ENCODE peak calls at places on chromosomes 3 and 15, in eight cellular contexts. Q, T, G, Y, V, L, D and B are unnamed samples.

GRCh38 chr15:69735126-69735525 is 282.5 kb downstream of the RPLP1 start:
- DNase-seq in Q (no peak), T (no peak), G (no peak), Y (no peak), V (peak), L (no peak), D (no peak), B (no peak)

GRCh38 chr3:158912188-158912587 is 110.3 kb downstream of the MFSD1 start:
- DNase-seq in Q (no peak), T (no peak), G (no peak), Y (no peak), V (no peak), L (peak), D (no peak), B (no peak)

GRCh38 chr3:129291487-129291886 is 12.8 kb downstream of the HMCES start:
- DNase-seq in Q (peak), T (no peak), G (no peak), Y (no peak), V (no peak), L (no peak), D (no peak), B (no peak)

GRCh38 chr3:119308355-119308754 is 14.2 kb downstream of the ARHGAP31 start:
- DNase-seq in Q (no peak), T (no peak), G (no peak), Y (no peak), V (no peak), L (no peak), D (no peak), B (no peak)

GRCh38 chr15:37098468-37099320 is 1.7 kb downstream of the MEIS2 start:
- DNase-seq in Q (peak), T (no peak), G (peak), Y (peak), V (peak), L (peak), D (peak), B (peak)

GRCh38 chr3:55332191-55332590 is 154.9 kb downstream of the WNT5A start:
- DNase-seq in Q (no peak), T (no peak), G (no peak), Y (no peak), V (no peak), L (no peak), D (no peak), B (no peak)

GRCh38 chr3:72559377-72559776 is 288.9 kb downstream of the SHQ1 start:
- DNase-seq in Q (no peak), T (no peak), G (no peak), Y (no peak), V (no peak), L (no peak), D (no peak), B (no peak)

GRCh38 chr3:51794202-51794601 is 15.2 kb upstream of the IQCF6 start:
- DNase-seq in Q (no peak), T (no peak), G (no peak), Y (no peak), V (no peak), L (no peak), D (no peak), B (no peak)

GRCh38 chr15:78993931-78994530 is 49.2 kb upstream of the CTSH start:
- DNase-seq in Q (no peak), T (no peak), G (no peak), Y (no peak), V (no peak), L (no peak), D (no peak), B (peak)

GRCh38 chr3:53149006-53149690 is 11.9 kb upstream of the PRKCD start:
- DNase-seq in Q (no peak), T (no peak), G (no peak), Y (no peak), V (no peak), L (no peak), D (no peak), B (no peak)

GRCh38 chr3:129974451-129975331 is at the start of gene TRH:
- DNase-seq in Q (no peak), T (no peak), G (no peak), Y (no peak), V (no peak), L (no peak), D (no peak), B (no peak)

GRCh38 chr3:54931182-54931581 is 3.3 kb upstream of the LRTM1 start:
- DNase-seq in Q (no peak), T (no peak), G (peak), Y (no peak), V (no peak), L (no peak), D (no peak), B (no peak)

GRCh38 chr3:144257381-144257780 is 285.8 kb downstream of the DIPK2A start:
- DNase-seq in Q (no peak), T (no peak), G (no peak), Y (no peak), V (no peak), L (no peak), D (no peak), B (no peak)

GRCh38 chr3:10758304-10759037 is 57.6 kb upstream of the SLC6A11 start:
- DNase-seq in Q (peak), T (peak), G (peak), Y (peak), V (peak), L (peak), D (peak), B (peak)

GRCh38 chr3:156455839-156456238 is 99.1 kb downstream of the SSR3 start:
- DNase-seq in Q (peak), T (no peak), G (no peak), Y (no peak), V (no peak), L (no peak), D (no peak), B (no peak)

GRCh38 chr15:49923671-49924070 is 195.4 kb downstream of the ATP8B4 start:
- DNase-seq in Q (no peak), T (no peak), G (no peak), Y (no peak), V (no peak), L (no peak), D (no peak), B (no peak)

GRCh38 chr3:57794501-57794900 is 38.4 kb downstream of the SLMAP start:
- DNase-seq in Q (no peak), T (no peak), G (no peak), Y (no peak), V (no peak), L (no peak), D (no peak), B (no peak)

DNA sequence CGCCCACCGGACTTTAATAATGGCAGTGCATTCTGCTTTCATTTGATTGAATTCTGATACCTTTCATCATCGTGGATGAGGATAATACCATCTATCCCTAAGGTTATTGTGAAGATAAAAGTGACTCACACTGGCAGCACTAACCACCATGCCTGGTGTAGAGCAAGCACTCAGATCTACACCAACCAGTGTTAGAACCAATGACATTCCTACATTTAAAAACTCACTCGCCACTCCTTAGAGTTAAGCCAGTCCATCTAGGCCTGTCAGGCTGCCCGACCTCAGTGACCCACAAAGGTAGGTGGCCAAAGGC is 42.8 kb upstream of the TOPAZ1 start:
- DNase-seq in Q (no peak), T (no peak), G (no peak), Y (no peak), V (no peak), L (no peak), D (no peak), B (no peak)
- H3K4me3 ChIP-seq in Q (no peak), T (no peak), G (no peak), Y (no peak), V (no peak), L (no peak), D (no peak), B (no peak)

GRCh38 chr3:68007621-68008226 is 353.3 kb upstream of the SUCLG2 start:
- DNase-seq in Q (no peak), T (no peak), G (no peak), Y (no peak), V (no peak), L (no peak), D (peak), B (peak)
- H3K4me3 ChIP-seq in Q (no peak), T (no peak), G (peak), Y (no peak), V (no peak), L (no peak), D (no peak), B (peak)

GRCh38 chr3:177490626-177491025 is 293.3 kb upstream of the TBL1XR1 start:
- DNase-seq in Q (no peak), T (no peak), G (no peak), Y (no peak), V (no peak), L (no peak), D (no peak), B (no peak)

GRCh38 chr3:177491301-177492031 is 294.2 kb upstream of the TBL1XR1 start:
- DNase-seq in Q (peak), T (no peak), G (no peak), Y (no peak), V (peak), L (peak), D (no peak), B (no peak)

GRCh38 chr3:177493091-177493490 is 295.8 kb upstream of the TBL1XR1 start:
- DNase-seq in Q (no peak), T (no peak), G (no peak), Y (no peak), V (no peak), L (no peak), D (no peak), B (no peak)

GRCh38 chr3:177498037-177498857 is 301.0 kb upstream of the TBL1XR1 start:
- DNase-seq in Q (peak), T (no peak), G (no peak), Y (no peak), V (peak), L (peak), D (no peak), B (peak)

GRCh38 chr3:177494216-177494615 is 296.9 kb upstream of the TBL1XR1 start:
- DNase-seq in Q (no peak), T (no peak), G (no peak), Y (no peak), V (no peak), L (no peak), D (no peak), B (no peak)
- H3K4me3 ChIP-seq in Q (no peak), T (no peak), G (no peak), Y (no peak), V (no peak), L (no peak), D (no peak), B (no peak)

GRCh38 chr3:49902511-49903345 is 945 bp downstream of the MST1R start:
- DNase-seq in Q (no peak), T (no peak), G (no peak), Y (no peak), V (no peak), L (no peak), D (no peak), B (no peak)

GRCh38 chr3:49900491-49901153 is 3.1 kb downstream of the MST1R start:
- DNase-seq in Q (peak), T (peak), G (no peak), Y (peak), V (peak), L (no peak), D (peak), B (peak)

GRCh38 chr3:49901351-49902339 is 2.0 kb downstream of the MST1R start:
- DNase-seq in Q (peak), T (no peak), G (no peak), Y (no peak), V (no peak), L (no peak), D (no peak), B (no peak)

GRCh38 chr3:49906004-49906860 is 2.6 kb upstream of the MST1R start:
- DNase-seq in Q (peak), T (peak), G (peak), Y (peak), V (peak), L (peak), D (peak), B (peak)

GRCh38 chr3:49903451-49904424 is at the start of gene MST1R:
- DNase-seq in Q (peak), T (peak), G (no peak), Y (peak), V (no peak), L (peak), D (peak), B (peak)
- H3K4me3 ChIP-seq in Q (peak), T (peak), G (peak), Y (peak), V (peak), L (peak), D (peak), B (no peak)

DNA sequence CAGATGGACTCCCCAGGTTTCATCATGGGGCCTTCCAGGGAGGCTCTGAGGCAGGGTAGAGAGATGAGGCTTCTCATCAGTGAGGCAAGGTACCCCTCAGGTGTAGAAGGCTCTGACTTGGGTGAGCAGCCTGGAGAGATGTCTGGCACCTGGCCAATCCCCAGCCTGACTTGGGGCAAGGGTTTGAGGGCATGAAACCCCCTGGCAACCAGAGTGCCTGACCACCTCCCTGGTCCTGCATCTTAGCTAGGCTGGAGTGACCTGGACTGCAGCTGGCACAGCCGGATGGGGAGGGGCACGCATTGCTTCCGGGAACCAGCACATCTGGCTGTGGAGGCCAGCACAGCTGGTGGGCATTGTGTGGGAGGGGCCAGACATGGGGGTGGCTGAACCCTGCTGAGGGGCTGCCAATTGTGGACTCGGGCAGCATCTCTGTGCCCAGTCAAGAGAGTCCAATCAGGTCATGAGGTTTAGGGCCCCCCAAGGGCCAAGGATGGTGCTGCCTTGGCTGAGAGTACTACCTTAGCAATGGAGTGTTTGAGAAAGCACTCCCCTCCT is 1.9 kb downstream of the ZBTB47 start:
- DNase-seq in Q (no peak), T (no peak), G (no peak), Y (peak), V (no peak), L (peak), D (peak), B (no peak)
- H3K4me3 ChIP-seq in Q (peak), T (peak), G (peak), Y (peak), V (peak), L (peak), D (peak), B (peak)

GRCh38 chr3:169041677-169042171 is 621.8 kb downstream of the MECOM start:
- DNase-seq in Q (peak), T (peak), G (no peak), Y (no peak), V (peak), L (peak), D (no peak), B (no peak)
- H3K4me3 ChIP-seq in Q (peak), T (no peak), G (no peak), Y (no peak), V (no peak), L (no peak), D (no peak), B (no peak)

GRCh38 chr3:197953881-197954280 is 3.9 kb downstream of the RPL35A start:
- DNase-seq in Q (no peak), T (no peak), G (no peak), Y (no peak), V (peak), L (peak), D (no peak), B (peak)

GRCh38 chr3:197950661-197951029 is 655 bp downstream of the RPL35A start:
- DNase-seq in Q (no peak), T (no peak), G (no peak), Y (no peak), V (no peak), L (no peak), D (no peak), B (no peak)

GRCh38 chr3:197953325-197953724 is 3.3 kb downstream of the RPL35A start:
- DNase-seq in Q (no peak), T (no peak), G (no peak), Y (no peak), V (no peak), L (no peak), D (no peak), B (no peak)

GRCh38 chr3:197951392-197951990 is 1.5 kb downstream of the RPL35A start:
- DNase-seq in Q (no peak), T (no peak), G (no peak), Y (no peak), V (no peak), L (no peak), D (no peak), B (no peak)

DNA sequence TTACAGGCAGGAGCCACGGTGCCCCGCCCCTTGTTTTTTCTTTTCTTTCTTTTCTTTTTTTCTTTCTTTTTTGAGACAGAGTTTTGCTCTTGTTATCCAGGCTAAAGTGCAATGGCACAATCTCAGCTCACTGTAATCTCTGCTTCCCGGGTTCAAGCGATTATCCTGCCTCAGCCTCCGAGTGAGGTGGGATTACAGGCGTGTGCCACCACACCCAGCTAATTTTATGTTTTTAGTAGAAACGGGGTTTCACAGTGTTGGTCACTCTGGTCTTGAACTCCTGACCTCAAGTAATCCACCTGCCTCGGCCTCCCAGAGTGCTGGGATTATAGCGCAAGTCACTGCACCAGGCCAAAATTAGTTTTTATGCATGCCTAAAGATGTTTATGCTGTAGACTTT is 2.5 kb downstream of the RPL35A start:
- DNase-seq in Q (no peak), T (no peak), G (no peak), Y (no peak), V (no peak), L (no peak), D (no peak), B (no peak)
- H3K4me3 ChIP-seq in Q (peak), T (no peak), G (no peak), Y (no peak), V (no peak), L (no peak), D (no peak), B (no peak)

DNA sequence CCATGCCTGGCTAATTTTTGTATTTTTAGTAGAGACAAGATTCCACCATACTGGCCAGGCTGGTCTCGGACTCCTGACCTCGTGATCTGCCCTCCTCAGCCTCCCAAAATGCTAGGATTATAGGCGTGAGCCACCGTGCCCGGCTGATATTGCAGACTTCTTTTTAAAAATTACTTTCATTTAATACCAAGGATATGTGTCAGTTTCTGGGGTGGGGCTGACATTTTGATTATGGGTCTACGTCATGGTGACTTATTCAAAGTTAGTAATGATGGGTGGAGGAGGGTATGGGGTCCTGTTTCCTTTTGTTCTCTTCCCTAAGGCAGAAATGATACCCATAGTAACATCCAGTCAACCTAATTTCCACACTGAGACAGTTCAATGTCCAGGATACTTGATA is 34.7 kb downstream of the GBE1 start:
- DNase-seq in Q (peak), T (no peak), G (no peak), Y (no peak), V (peak), L (peak), D (no peak), B (no peak)
- H3K4me3 ChIP-seq in Q (peak), T (no peak), G (no peak), Y (no peak), V (no peak), L (peak), D (no peak), B (no peak)